ENCODE peak calls at places on chromosomes 5 and 9, in eight cellular contexts. M is H1, Y is uterus, V is ovary, U is heart left ventricle, L is HCT116, Z is Peyer's patch, S is A549. W is an unnamed sample. For H3K9me3, the result is how much of the 10 kb centered on the place peaks cover.

GRCh38 chr5:145989428-145989827 is 53.0 kb downstream of the SH3RF2 start:
- DNase-seq in M (no peak), Y (no peak), V (no peak), U (no peak), L (no peak), Z (no peak), S (no peak), W (no peak)

GRCh38 chr5:97297063-97297715 is 114.1 kb upstream of the RIOK2 start:
- DNase-seq in M (peak), Y (no peak), V (no peak), U (no peak), L (peak), Z (no peak), S (no peak), W (no peak)

GRCh38 chr9:131722260-131722659 is 17.6 kb downstream of the RAPGEF1 start:
- DNase-seq in M (no peak), Y (no peak), V (no peak), U (peak), L (no peak), Z (no peak), S (no peak), W (no peak)

GRCh38 chr5:88872971-88873370 is 10.0 kb downstream of the MEF2C start:
- DNase-seq in M (no peak), Y (no peak), V (no peak), U (no peak), L (no peak), Z (no peak), S (no peak), W (no peak)

GRCh38 chr9:90795879-90796317 is 5.7 kb upstream of the SYK start:
- DNase-seq in M (no peak), Y (no peak), V (no peak), U (no peak), L (no peak), Z (no peak), S (no peak), W (no peak)

GRCh38 chr5:178143901-178144300 is 9.8 kb downstream of the NHP2 start:
- DNase-seq in M (no peak), Y (no peak), V (peak), U (peak), L (no peak), Z (no peak), S (no peak), W (no peak)

GRCh38 chr5:78475370-78475769 is 115.0 kb downstream of the SCAMP1 start:
- DNase-seq in M (no peak), Y (no peak), V (no peak), U (no peak), L (no peak), Z (no peak), S (no peak), W (no peak)

GRCh38 chr5:137612576-137612975 is 113.5 kb upstream of the SPOCK1 start:
- DNase-seq in M (no peak), Y (no peak), V (no peak), U (no peak), L (no peak), Z (no peak), S (no peak), W (peak)

GRCh38 chr9:111851536-111851935 is 45.1 kb upstream of the UGCG start:
- DNase-seq in M (no peak), Y (no peak), V (no peak), U (no peak), L (peak), Z (no peak), S (peak), W (no peak)

GRCh38 chr5:65292196-65292595 is 189.5 kb downstream of the ADAMTS6 start:
- DNase-seq in M (no peak), Y (no peak), V (no peak), U (no peak), L (no peak), Z (no peak), S (no peak), W (no peak)

GRCh38 chr5:25414746-25415145 is 770.0 kb upstream of the CDH10 start:
- DNase-seq in M (no peak), Y (no peak), V (no peak), U (no peak), L (no peak), Z (no peak), S (no peak), W (no peak)
- H3K9me3 ChIP-seq in M (under half), Y (under half), V (under half), U (under half), L (under half), Z (under half), S (under half), W (under half)

GRCh38 chr9:129916707-129917106 is 81.4 kb downstream of the USP20 start:
- DNase-seq in M (no peak), Y (no peak), V (no peak), U (no peak), L (no peak), Z (no peak), S (no peak), W (no peak)

GRCh38 chr9:129918296-129918950 is 83.2 kb downstream of the USP20 start:
- DNase-seq in M (no peak), Y (no peak), V (no peak), U (no peak), L (no peak), Z (no peak), S (no peak), W (no peak)

GRCh38 chr9:129908846-129909245 is 73.6 kb downstream of the USP20 start:
- DNase-seq in M (no peak), Y (no peak), V (no peak), U (no peak), L (no peak), Z (no peak), S (no peak), W (no peak)

GRCh38 chr9:129910628-129911567 is 75.6 kb downstream of the USP20 start:
- DNase-seq in M (no peak), Y (no peak), V (no peak), U (no peak), L (peak), Z (no peak), S (peak), W (no peak)

DNA sequence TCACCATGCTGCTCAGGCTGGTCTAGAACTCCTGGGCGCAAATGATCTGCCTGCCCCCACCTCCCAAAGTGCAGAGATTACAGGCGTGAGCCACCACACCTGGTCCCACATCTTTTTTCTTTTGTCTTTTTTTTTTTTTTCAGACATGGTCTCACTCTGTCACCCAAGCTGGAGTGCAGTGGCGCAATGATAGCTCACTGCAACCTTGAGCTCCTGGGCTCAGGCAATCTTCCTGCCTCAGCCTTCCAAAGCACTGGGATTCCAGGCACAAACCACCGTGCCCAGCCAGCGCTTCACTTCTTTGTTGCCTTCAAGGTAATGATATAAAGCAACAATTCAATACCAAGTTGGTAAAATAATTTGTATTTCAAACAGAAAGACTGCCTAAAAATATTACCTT is 78.8 kb downstream of the USP20 start:
- DNase-seq in M (no peak), Y (no peak), V (no peak), U (no peak), L (no peak), Z (no peak), S (no peak), W (no peak)
- TF ChIP-seq POLR2A in M (no peak), Y (no peak), V (no peak), U (no peak), L (no peak), Z (no peak), S (no peak), W (no peak)

DNA sequence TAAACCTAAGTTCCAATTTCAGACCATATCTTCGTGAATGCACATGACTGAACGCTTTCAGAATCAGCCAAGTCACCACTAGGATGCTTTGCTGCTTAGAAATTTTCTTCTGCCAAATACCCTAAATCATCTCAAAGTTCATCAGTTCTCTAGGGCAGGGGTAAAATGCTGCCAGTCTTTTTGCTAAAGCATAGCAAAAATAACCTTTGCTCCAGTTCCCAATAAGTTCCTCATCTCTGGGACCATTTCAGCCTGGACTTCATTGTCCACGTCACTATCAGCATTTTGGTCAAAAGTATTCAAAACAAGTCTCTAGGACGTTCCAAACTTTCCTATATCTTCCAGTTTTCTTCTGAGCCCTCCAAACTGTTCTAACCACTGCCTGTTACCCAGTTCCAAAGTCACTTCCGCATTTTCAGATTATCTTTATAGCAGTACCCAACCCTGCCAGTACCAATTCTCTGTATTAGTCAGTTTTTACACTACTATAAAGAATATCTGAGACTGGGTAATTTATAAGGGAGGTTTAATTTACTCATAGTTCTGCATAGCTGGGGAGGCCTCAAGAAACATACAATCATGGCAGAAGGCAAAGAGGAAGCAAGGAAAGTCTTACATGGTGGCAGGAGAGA is 74.8 kb downstream of the NR3C1 start:
- DNase-seq in M (no peak), Y (no peak), V (no peak), U (no peak), L (no peak), Z (no peak), S (no peak), W (no peak)
- H3K9me3 ChIP-seq in M (under half), Y (under half), V (under half), U (under half), L (under half), Z (under half), S (under half), W (under half)

GRCh38 chr9:72354704-72355103 is 10.3 kb downstream of the ZFAND5 start:
- DNase-seq in M (no peak), Y (no peak), V (no peak), U (no peak), L (no peak), Z (no peak), S (no peak), W (no peak)
- TF ChIP-seq POLR2A in M (no peak), Y (no peak), V (no peak), U (no peak), L (no peak), Z (no peak), S (no peak), W (no peak)

GRCh38 chr9:2199999-2200796 is 185.1 kb downstream of the SMARCA2 start:
- DNase-seq in M (no peak), Y (no peak), V (no peak), U (no peak), L (no peak), Z (no peak), S (no peak), W (no peak)
- H3K9me3 ChIP-seq in M (under half), Y (under half), V (under half), U (under half), L (under half), Z (under half), S (under half), W (under half)

DNA sequence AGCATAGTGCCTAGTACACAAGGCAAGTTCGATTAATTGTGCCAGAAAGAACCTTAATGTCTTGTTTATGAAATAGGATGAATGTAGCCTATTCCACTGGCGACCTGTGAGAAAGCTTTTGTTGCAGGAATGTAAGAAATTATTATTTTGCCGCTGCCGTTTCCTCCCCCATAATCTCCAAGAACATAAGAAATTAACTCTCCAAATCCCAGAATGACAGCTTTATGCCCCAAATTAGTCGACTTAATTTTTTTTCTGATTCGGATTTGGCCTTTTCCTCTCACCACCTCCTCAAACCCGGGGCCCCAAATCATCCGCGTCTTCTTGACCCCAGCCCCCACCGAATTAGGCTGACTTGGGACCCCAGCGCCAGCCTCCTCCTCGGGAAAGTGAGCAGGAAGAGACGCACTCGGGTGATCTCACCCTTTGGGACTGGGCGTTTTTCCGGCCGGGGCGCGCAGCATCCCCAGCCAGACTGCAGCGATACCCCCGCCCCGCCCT is 685 bp upstream of the SPTAN1 start:
- DNase-seq in M (no peak), Y (no peak), V (no peak), U (no peak), L (no peak), Z (no peak), S (no peak), W (no peak)
- TF ChIP-seq POLR2A in M (no peak), Y (peak), V (peak), U (peak), L (no peak), Z (no peak), S (no peak), W (peak)

GRCh38 chr9:135914921-135915320 is 7.6 kb upstream of the CAMSAP1 start:
- DNase-seq in M (no peak), Y (no peak), V (no peak), U (no peak), L (no peak), Z (no peak), S (no peak), W (no peak)
- H3K9me3 ChIP-seq in M (half or more), Y (half or more), V (under half), U (under half), L (under half), Z (under half), S (half or more), W (under half)

GRCh38 chr9:128921881-128922763 is 1.3 kb downstream of the PHYHD1 start:
- DNase-seq in M (peak), Y (peak), V (peak), U (peak), L (no peak), Z (no peak), S (no peak), W (no peak)
- TF ChIP-seq POLR2A in M (peak), Y (no peak), V (no peak), U (no peak), L (peak), Z (no peak), S (no peak), W (no peak)

W was measured in vagina.